ENCODE peak calls at places on chromosomes 4 and X, in seven cellular contexts. V, D, N, P, Q, A and C are unnamed samples.
A peak's percentile ranks its signal among the peaks of the same experiment; 100 is the strongest.

GRCh38 chr4:145937990-145938611 is 522 bp downstream of the ZNF827 start:
- DNase-seq in V (peak; percentile 42), D (peak; percentile 48), N (peak; percentile 45), P (peak; percentile 80), Q (peak; percentile 31), A (peak; percentile 51), C (no peak)

GRCh38 chr4:44869222-44869882 is 143.0 kb upstream of the GNPDA2 start:
- DNase-seq in V (no peak), D (no peak), N (peak; percentile 5), P (peak; percentile 44), Q (no peak), A (no peak), C (no peak)

GRCh38 chr4:98394134-98394533 is 132.9 kb downstream of the RAP1GDS1 start:
- DNase-seq in V (peak; percentile 82), D (no peak), N (peak; percentile 4), P (no peak), Q (no peak), A (no peak), C (no peak)

GRCh38 chrX:74514384-74514783 is 93.1 kb downstream of the SLC16A2 start:
- DNase-seq in V (no peak), D (no peak), N (no peak), P (peak; percentile 23), Q (no peak), A (no peak), C (no peak)

GRCh38 chr4:55215087-55215486 is 89.7 kb upstream of the KDR start:
- DNase-seq in V (no peak), D (no peak), N (peak; percentile 25), P (no peak), Q (no peak), A (no peak), C (no peak)

GRCh38 chrX:71214604-71215334 is 8.3 kb upstream of the GJB1 start:
- DNase-seq in V (no peak), D (no peak), N (no peak), P (no peak), Q (no peak), A (no peak), C (no peak)

GRCh38 chr4:172546782-172547181 is 621.8 kb upstream of the GALNT7 start:
- DNase-seq in V (no peak), D (no peak), N (no peak), P (no peak), Q (no peak), A (no peak), C (no peak)

GRCh38 chr4:107712236-107712635 is 7.8 kb downstream of the PAPSS1 start:
- DNase-seq in V (peak; percentile 16), D (no peak), N (no peak), P (no peak), Q (no peak), A (no peak), C (no peak)

GRCh38 chr4:166527500-166527899 is 654.5 kb downstream of the TLL1 start:
- DNase-seq in V (peak; percentile 77), D (no peak), N (peak; percentile 3), P (peak; percentile 24), Q (no peak), A (no peak), C (no peak)

GRCh38 chr4:108141213-108142045 is 27.3 kb downstream of the LEF1 start:
- DNase-seq in V (peak; percentile 7), D (no peak), N (no peak), P (peak; percentile 37), Q (no peak), A (no peak), C (no peak)

GRCh38 chr4:154618708-154619315 is 6.4 kb upstream of the FGG start:
- DNase-seq in V (peak; percentile 41), D (peak; percentile 59), N (peak; percentile 41), P (peak; percentile 85), Q (peak; percentile 63), A (peak; percentile 52), C (no peak)

GRCh38 chrX:81259714-81260395 is 58.0 kb downstream of the SH3BGRL start:
- DNase-seq in V (peak; percentile 47), D (no peak), N (peak; percentile 37), P (no peak), Q (no peak), A (no peak), C (no peak)

GRCh38 chrX:154735695-154736393 is 15.0 kb downstream of the GAB3 start:
- DNase-seq in V (peak; percentile 93), D (no peak), N (peak; percentile 41), P (no peak), Q (no peak), A (peak; percentile 78), C (peak; percentile 9)

GRCh38 chr4:138627096-138627495 is 384.9 kb upstream of the SLC7A11 start:
- DNase-seq in V (peak; percentile 39), D (no peak), N (peak; percentile 16), P (no peak), Q (no peak), A (no peak), C (no peak)

GRCh38 chr4:55172694-55173287 is 47.4 kb upstream of the KDR start:
- DNase-seq in V (peak; percentile 76), D (no peak), N (no peak), P (no peak), Q (no peak), A (peak; percentile 93), C (no peak)

GRCh38 chr4:8359193-8359592 is 81.3 kb downstream of the ACOX3 start:
- DNase-seq in V (no peak), D (no peak), N (no peak), P (peak; percentile 54), Q (no peak), A (no peak), C (no peak)

GRCh38 chr4:101200561-101200960 is 146.8 kb downstream of the PPP3CA start:
- DNase-seq in V (peak; percentile 95), D (no peak), N (peak; percentile 91), P (no peak), Q (no peak), A (peak; percentile 94), C (no peak)

GRCh38 chr4:139968831-139969230 is 185.2 kb downstream of the MAML3 start:
- DNase-seq in V (no peak), D (no peak), N (no peak), P (no peak), Q (no peak), A (no peak), C (no peak)

GRCh38 chr4:54062392-54062791 is 2.0 kb downstream of the CHIC2 start:
- DNase-seq in V (no peak), D (no peak), N (no peak), P (no peak), Q (no peak), A (no peak), C (no peak)

GRCh38 chrX:46446727-46447378 is 98.4 kb downstream of the ZNF674 start:
- DNase-seq in V (peak; percentile 62), D (peak; percentile 84), N (peak; percentile 52), P (peak; percentile 88), Q (peak; percentile 91), A (peak; percentile 75), C (peak; percentile 1)

GRCh38 chr4:17115546-17115945 is 217.1 kb upstream of the LDB2 start:
- DNase-seq in V (no peak), D (no peak), N (no peak), P (peak; percentile 29), Q (no peak), A (no peak), C (no peak)

GRCh38 chrX:115297189-115297588 is 7.7 kb downstream of the LUZP4 start:
- DNase-seq in V (no peak), D (no peak), N (no peak), P (no peak), Q (no peak), A (no peak), C (no peak)

GRCh38 chr4:110042540-110043517 is 130.1 kb downstream of the EGF start:
- DNase-seq in V (no peak), D (no peak), N (no peak), P (no peak), Q (peak; percentile 90), A (no peak), C (no peak)

GRCh38 chr4:110041742-110042141 is 129.1 kb downstream of the EGF start:
- DNase-seq in V (no peak), D (no peak), N (no peak), P (no peak), Q (no peak), A (no peak), C (no peak)

GRCh38 chr4:110049951-110050925 is 137.6 kb downstream of the EGF start:
- DNase-seq in V (peak; percentile 26), D (peak; percentile 63), N (peak; percentile 21), P (peak; percentile 69), Q (peak; percentile 67), A (peak; percentile 46), C (no peak)

DNA sequence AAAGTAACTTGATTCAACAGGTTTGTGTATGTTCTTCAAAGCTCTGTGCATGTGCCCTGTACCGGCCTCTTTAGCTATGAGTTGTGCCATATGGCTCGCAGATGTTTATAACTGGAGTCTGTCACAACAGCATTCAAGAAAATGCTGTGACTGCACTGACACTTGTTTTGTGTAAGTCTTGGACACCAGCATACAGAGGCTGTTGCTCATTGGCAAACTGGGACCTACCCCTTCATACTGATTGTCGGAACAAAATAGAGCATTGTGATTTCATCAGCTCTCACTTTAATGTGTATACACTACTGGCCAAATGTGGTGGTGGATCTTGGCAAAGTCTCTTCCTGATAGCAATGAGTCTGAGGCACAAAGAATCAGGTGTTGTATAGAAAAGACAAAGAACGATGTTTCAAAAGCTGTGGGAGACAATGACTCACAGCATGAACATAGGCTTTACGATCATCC is 133.9 kb downstream of the EGF start:
- DNase-seq in V (peak; percentile 67), D (no peak), N (peak; percentile 73), P (no peak), Q (no peak), A (no peak), C (no peak)
- H3K4me1 ChIP-seq in V (no peaks in the 10 kb centered on the region), D (no peaks in the 10 kb centered on the region), N (peaks cover 9% of the 10 kb centered on the region), P (peaks cover 7% of the 10 kb centered on the region), Q (peaks cover 32% of the 10 kb centered on the region), A (no peaks in the 10 kb centered on the region), C (no peaks in the 10 kb centered on the region)

GRCh38 chr4:27490315-27490714 is 629.7 kb downstream of the STIM2 start:
- DNase-seq in V (no peak), D (no peak), N (no peak), P (no peak), Q (no peak), A (no peak), C (no peak)

DNA sequence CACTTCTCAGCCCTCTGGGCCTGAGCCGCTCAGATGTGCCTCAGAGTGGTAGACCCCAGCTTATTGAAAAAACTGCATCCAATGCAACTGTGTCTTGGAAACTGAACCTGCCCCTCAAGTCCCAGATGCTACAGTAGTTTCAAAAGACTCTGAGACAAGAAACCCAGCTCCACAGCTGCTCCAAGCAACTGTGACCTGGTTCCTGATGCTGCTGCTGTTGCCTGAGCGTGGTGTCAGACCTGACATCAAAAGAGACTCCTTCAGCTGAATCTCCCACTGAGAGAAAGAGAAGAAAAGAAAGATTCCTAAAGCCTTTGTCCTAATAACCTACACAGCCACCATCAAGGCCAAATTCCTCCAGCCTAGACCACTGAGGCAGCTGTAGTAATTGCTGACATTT is 630.1 kb downstream of the STIM2 start:
- DNase-seq in V (no peak), D (no peak), N (no peak), P (peak; percentile 1), Q (no peak), A (no peak), C (no peak)
- H4K20me1 ChIP-seq in V (no peaks in the 10 kb centered on the region), D (no peaks in the 10 kb centered on the region), N (no peaks in the 10 kb centered on the region), P (no peaks in the 10 kb centered on the region), Q (no peaks in the 10 kb centered on the region), A (no peaks in the 10 kb centered on the region), C (no peaks in the 10 kb centered on the region)

GRCh38 chr4:1445716-1446445 is 39.6 kb upstream of the NKX1-1 start:
- DNase-seq in V (no peak), D (no peak), N (no peak), P (no peak), Q (no peak), A (no peak), C (no peak)
- TF ChIP-seq CTCF in V (no peak), D (no peak), N (no peak), P (no peak), Q (no peak), A (no peak), C (no peak)

GRCh38 chr4:119299221-119300071 is 22.5 kb downstream of the FABP2 start:
- DNase-seq in V (peak; percentile 31), D (no peak), N (peak; percentile 33), P (peak; percentile 7), Q (no peak), A (peak; percentile 56), C (no peak)
- H3K4me1 ChIP-seq in V (peaks cover 3% of the 10 kb centered on the region), D (peaks cover 3% of the 10 kb centered on the region), N (peaks cover 3% of the 10 kb centered on the region), P (peaks cover 11% of the 10 kb centered on the region), Q (peaks cover 32% of the 10 kb centered on the region), A (peaks cover 12% of the 10 kb centered on the region), C (peaks cover 9% of the 10 kb centered on the region)